ENCODE peak calls at places on chromosomes 5 and 9, in six cellular contexts. Q is transverse colon, C is Kasumi-1, I is T-helper 9 cell, T is T1000, M is T-helper 2 cell. A is an unnamed sample.

GRCh38 chr5:133849116-133849515 is 119.3 kb downstream of the C5orf15 start:
- DNase-seq in Q (no peak), C (no peak), I (no peak), T (no peak), M (no peak), A (no peak)

GRCh38 chr9:123375725-123376132 is 19.7 kb downstream of the CRB2 start:
- DNase-seq in Q (peak), C (peak), I (no peak), T (no peak), M (no peak), A (peak)

GRCh38 chr9:85224729-85225128 is 517.0 kb downstream of the AGTPBP1 start:
- DNase-seq in Q (no peak), C (no peak), I (no peak), T (no peak), M (no peak), A (no peak)

GRCh38 chr9:3181049-3181953 is 337.4 kb upstream of the PUM3 start:
- DNase-seq in Q (peak), C (no peak), I (no peak), T (no peak), M (no peak), A (peak)

GRCh38 chr5:96582343-96582742 is 79.8 kb upstream of the CAST start:
- DNase-seq in Q (peak), C (no peak), I (no peak), T (no peak), M (no peak), A (no peak)

GRCh38 chr5:125043781-125044391 is 297.4 kb upstream of the ZNF608 start:
- DNase-seq in Q (peak), C (no peak), I (no peak), T (no peak), M (no peak), A (no peak)

GRCh38 chr9:121324316-121324715 is 45.7 kb downstream of the STOM start:
- DNase-seq in Q (no peak), C (no peak), I (no peak), T (no peak), M (no peak), A (peak)

GRCh38 chr5:83220331-83220730 is 143.0 kb downstream of the XRCC4 start:
- DNase-seq in Q (no peak), C (no peak), I (no peak), T (no peak), M (no peak), A (no peak)

GRCh38 chr5:169606279-169606678 is 22.7 kb downstream of the SPDL1 start:
- DNase-seq in Q (no peak), C (no peak), I (no peak), T (no peak), M (no peak), A (no peak)

GRCh38 chr5:168433982-168434381 is 52.3 kb upstream of the RARS1 start:
- DNase-seq in Q (no peak), C (no peak), I (no peak), T (no peak), M (no peak), A (no peak)

GRCh38 chr5:3511774-3512173 is 83.9 kb upstream of the IRX1 start:
- DNase-seq in Q (no peak), C (no peak), I (no peak), T (no peak), M (no peak), A (no peak)

GRCh38 chr5:16857635-16858034 is 78.5 kb downstream of the MYO10 start:
- DNase-seq in Q (no peak), C (no peak), I (no peak), T (no peak), M (no peak), A (no peak)

GRCh38 chr9:75683591-75683990 is 206.9 kb upstream of the PCSK5 start:
- DNase-seq in Q (no peak), C (no peak), I (no peak), T (no peak), M (no peak), A (no peak)

GRCh38 chr5:59542841-59543825 is 350.4 kb downstream of the PDE4D start:
- DNase-seq in Q (peak), C (no peak), I (no peak), T (no peak), M (no peak), A (no peak)

GRCh38 chr9:69344459-69344858 is 19.4 kb downstream of the ENTREP1 start:
- DNase-seq in Q (no peak), C (no peak), I (no peak), T (no peak), M (no peak), A (no peak)

GRCh38 chr5:172721455-172722308 is 49.3 kb downstream of the DUSP1 start:
- DNase-seq in Q (no peak), C (no peak), I (no peak), T (no peak), M (no peak), A (no peak)

GRCh38 chr9:95027914-95028854 is 289.3 kb downstream of the FANCC start:
- DNase-seq in Q (no peak), C (no peak), I (no peak), T (no peak), M (no peak), A (no peak)

GRCh38 chr5:5419291-5420210 is 2.9 kb upstream of the ICE1 start:
- DNase-seq in Q (no peak), C (peak), I (no peak), T (peak), M (no peak), A (peak)

GRCh38 chr9:35656841-35657326 is 935 bp downstream of the RMRP start:
- DNase-seq in Q (no peak), C (no peak), I (no peak), T (no peak), M (no peak), A (no peak)

GRCh38 chr5:180829711-180830110 is 27.1 kb upstream of the MGAT1 start:
- DNase-seq in Q (no peak), C (no peak), I (no peak), T (no peak), M (no peak), A (no peak)

GRCh38 chr5:158856794-158857193 is 242.9 kb downstream of the EBF1 start:
- DNase-seq in Q (no peak), C (no peak), I (no peak), T (no peak), M (no peak), A (no peak)

GRCh38 chr9:95073042-95073607 is 244.4 kb downstream of the FANCC start:
- DNase-seq in Q (no peak), C (no peak), I (no peak), T (no peak), M (no peak), A (no peak)

GRCh38 chr9:81826541-81826906 is 101.7 kb upstream of the SPATA31D4 start:
- DNase-seq in Q (no peak), C (no peak), I (no peak), T (no peak), M (no peak), A (no peak)

GRCh38 chr5:95901676-95902646 is 59.7 kb downstream of the ELL2 start:
- DNase-seq in Q (no peak), C (no peak), I (no peak), T (no peak), M (no peak), A (peak)

GRCh38 chr5:174239718-174240117 is 194.2 kb downstream of the NSG2 start:
- DNase-seq in Q (no peak), C (no peak), I (no peak), T (no peak), M (no peak), A (no peak)

A was measured in MV-4-11.